ENCODE peak calls at places on chromosomes 16 and 17, in five cellular contexts. G, I, O, Y and X are unnamed samples.

GRCh38 chr16:35134471-35134870 is 1675.1 kb downstream of the TP53TG3F start:
- DNase-seq in G (no peak), I (peak; percentile 32), O (no peak), Y (no peak), X (no peak)

GRCh38 chr17:21129023-21129681 is 2.4 kb downstream of the DHRS7B start:
- DNase-seq in G (peak; percentile 67), I (peak; percentile 34), O (peak; percentile 36), Y (peak; percentile 39), X (peak; percentile 52)

GRCh38 chr16:27700596-27700995 is 150.7 kb downstream of the KATNIP start:
- DNase-seq in G (no peak), I (no peak), O (no peak), Y (no peak), X (no peak)

GRCh38 chr16:1707193-1707790 is 1.3 kb downstream of the MAPK8IP3 start:
- DNase-seq in G (peak; percentile 40), I (peak; percentile 28), O (peak; percentile 52), Y (no peak), X (peak; percentile 34)

GRCh38 chr16:17287401-17287800 is 183.4 kb downstream of the XYLT1 start:
- DNase-seq in G (no peak), I (no peak), O (no peak), Y (no peak), X (no peak)

GRCh38 chr16:69396187-69397061 is 10.6 kb upstream of the TERF2 start:
- DNase-seq in G (peak; percentile 96), I (peak; percentile 83), O (peak; percentile 92), Y (peak; percentile 90), X (peak; percentile 92)

GRCh38 chr17:69335018-69335417 is 8.1 kb upstream of the ABCA5 start:
- DNase-seq in G (peak; percentile 60), I (peak; percentile 79), O (peak; percentile 42), Y (no peak), X (peak; percentile 8)

GRCh38 chr17:52982331-52982730 is 823.8 kb upstream of the CA10 start:
- DNase-seq in G (no peak), I (no peak), O (no peak), Y (no peak), X (no peak)

GRCh38 chr16:35730251-35730650 is 2270.8 kb downstream of the TP53TG3F start:
- DNase-seq in G (no peak), I (no peak), O (no peak), Y (no peak), X (no peak)

GRCh38 chr17:50561796-50562195 is 1.3 kb downstream of the CACNA1G start:
- DNase-seq in G (no peak), I (no peak), O (no peak), Y (no peak), X (no peak)

GRCh38 chr17:29148257-29148789 is 31.9 kb downstream of the MYO18A start:
- DNase-seq in G (no peak), I (no peak), O (no peak), Y (no peak), X (no peak)

GRCh38 chr17:42548070-42548837 is 4.5 kb upstream of the HSD17B1 start:
- DNase-seq in G (no peak), I (peak; percentile 81), O (peak; percentile 47), Y (no peak), X (no peak)

GRCh38 chr17:61235821-61236197 is 163.8 kb upstream of the TBX2 start:
- DNase-seq in G (peak; percentile 84), I (no peak), O (peak; percentile 46), Y (no peak), X (peak; percentile 87)

GRCh38 chr16:85170066-85171003 is 58.1 kb upstream of the CIBAR2 start:
- DNase-seq in G (no peak), I (no peak), O (no peak), Y (no peak), X (no peak)

GRCh38 chr17:75319818-75320691 is 30.8 kb upstream of the SLC25A19 start:
- DNase-seq in G (peak; percentile 76), I (no peak), O (peak; percentile 70), Y (peak; percentile 17), X (no peak)

GRCh38 chr17:77512062-77512946 is 371.5 kb downstream of the SEC14L1 start:
- DNase-seq in G (no peak), I (no peak), O (no peak), Y (no peak), X (no peak)

GRCh38 chr17:74259667-74260524 is 14.1 kb upstream of the DNAI2 start:
- DNase-seq in G (no peak), I (peak; percentile 76), O (no peak), Y (no peak), X (no peak)

GRCh38 chr17:81339180-81339501 is 44.0 kb upstream of the SLC38A10 start:
- DNase-seq in G (no peak), I (peak; percentile 37), O (no peak), Y (no peak), X (no peak)

GRCh38 chr16:71762186-71762585 is 37.7 kb upstream of the PHLPP2 start:
- DNase-seq in G (peak; percentile 57), I (no peak), O (no peak), Y (peak; percentile 9), X (peak; percentile 67)

GRCh38 chr16:71758293-71758760 is 33.8 kb upstream of the PHLPP2 start:
- DNase-seq in G (no peak), I (no peak), O (no peak), Y (no peak), X (no peak)

DNA sequence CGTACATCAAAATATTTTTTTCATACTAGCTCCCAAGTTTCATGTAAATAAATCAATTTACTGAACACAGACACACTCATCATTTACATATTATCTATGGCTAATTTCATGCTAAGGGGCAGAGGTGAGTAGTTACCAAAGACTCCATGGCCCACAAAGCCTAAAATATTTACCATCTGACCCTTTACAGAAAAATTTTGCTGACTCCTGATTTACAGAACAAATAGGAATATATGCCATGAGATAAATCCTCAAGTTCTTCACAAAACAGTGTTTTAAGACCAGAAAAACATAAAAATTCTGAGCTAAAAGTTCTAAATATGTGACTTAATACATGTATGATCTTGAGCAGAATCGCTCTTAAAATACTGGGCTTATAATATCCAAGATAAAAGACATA is 36.6 kb upstream of the PHLPP2 start:
- DNase-seq in G (no peak), I (no peak), O (no peak), Y (no peak), X (no peak)
- TF ChIP-seq CTCF in G (no peak), I (no peak), O (no peak), Y (no peak), X (no peak)

GRCh38 chr16:77220427-77220826 is 21.2 kb downstream of the SYCE1L start:
- DNase-seq in G (no peak), I (no peak), O (no peak), Y (no peak), X (no peak)

GRCh38 chr16:77225182-77225581 is 26.0 kb downstream of the SYCE1L start:
- DNase-seq in G (no peak), I (no peak), O (no peak), Y (no peak), X (no peak)

GRCh38 chr16:77219437-77219836 is 20.2 kb downstream of the SYCE1L start:
- DNase-seq in G (no peak), I (peak; percentile 72), O (no peak), Y (no peak), X (no peak)

GRCh38 chr16:77221482-77221881 is 22.3 kb downstream of the SYCE1L start:
- DNase-seq in G (peak; percentile 13), I (no peak), O (no peak), Y (no peak), X (no peak)

DNA sequence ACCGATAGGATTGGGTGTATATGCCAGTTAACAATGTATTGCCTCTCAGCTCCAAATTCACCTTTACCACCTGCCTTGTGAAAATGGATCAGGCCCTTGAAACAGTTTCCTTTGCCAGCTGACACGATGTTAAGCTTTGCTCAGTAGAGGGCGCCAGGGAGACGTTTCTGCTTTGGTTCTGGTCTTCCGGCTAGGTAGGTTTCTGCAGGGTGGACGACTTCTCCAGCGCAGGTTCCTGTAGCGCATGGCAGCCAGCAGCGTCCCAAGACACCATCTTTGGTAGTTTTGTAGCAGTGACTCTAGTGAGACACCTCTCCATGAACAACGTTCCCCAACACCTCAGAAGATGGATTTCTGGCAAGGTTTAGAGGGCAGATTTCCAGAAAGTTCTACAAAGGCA is 24.0 kb downstream of the SYCE1L start:
- DNase-seq in G (no peak), I (peak; percentile 8), O (no peak), Y (no peak), X (no peak)
- TF ChIP-seq CTCF in G (peak; percentile 8), I (peak; percentile 48), O (peak; percentile 24), Y (peak; percentile 46), X (peak; percentile 51)

GRCh38 chr17:67474081-67474661 is 97.1 kb downstream of the PITPNC1 start:
- DNase-seq in G (peak; percentile 39), I (no peak), O (peak; percentile 82), Y (no peak), X (peak; percentile 45)
- TF ChIP-seq CTCF in G (no peak), I (no peak), O (no peak), Y (no peak), X (peak; percentile 28)

GRCh38 chr17:44360144-44360533 is 3.5 kb downstream of the FAM171A2 start:
- DNase-seq in G (no peak), I (no peak), O (no peak), Y (no peak), X (no peak)
- TF ChIP-seq CTCF in G (no peak), I (no peak), O (no peak), Y (no peak), X (no peak)

DNA sequence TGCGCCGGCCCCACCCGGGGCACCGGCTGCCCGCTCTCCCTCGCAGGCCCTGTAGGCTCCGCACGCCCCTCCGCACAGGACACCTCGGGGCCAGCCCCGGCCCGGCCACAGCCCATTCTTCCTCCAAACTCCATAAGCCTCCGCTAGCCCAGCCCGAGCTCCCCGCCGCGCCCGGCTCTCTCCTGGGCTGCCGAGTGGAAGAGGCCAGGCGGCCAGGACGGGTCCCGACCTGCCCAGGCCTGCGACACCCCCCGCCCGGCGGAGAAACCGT is 397 bp downstream of the NCOR1 start:
- DNase-seq in G (no peak), I (no peak), O (peak; percentile 37), Y (no peak), X (peak; percentile 5)
- TF ChIP-seq CTCF in G (no peak), I (no peak), O (no peak), Y (no peak), X (no peak)

DNA sequence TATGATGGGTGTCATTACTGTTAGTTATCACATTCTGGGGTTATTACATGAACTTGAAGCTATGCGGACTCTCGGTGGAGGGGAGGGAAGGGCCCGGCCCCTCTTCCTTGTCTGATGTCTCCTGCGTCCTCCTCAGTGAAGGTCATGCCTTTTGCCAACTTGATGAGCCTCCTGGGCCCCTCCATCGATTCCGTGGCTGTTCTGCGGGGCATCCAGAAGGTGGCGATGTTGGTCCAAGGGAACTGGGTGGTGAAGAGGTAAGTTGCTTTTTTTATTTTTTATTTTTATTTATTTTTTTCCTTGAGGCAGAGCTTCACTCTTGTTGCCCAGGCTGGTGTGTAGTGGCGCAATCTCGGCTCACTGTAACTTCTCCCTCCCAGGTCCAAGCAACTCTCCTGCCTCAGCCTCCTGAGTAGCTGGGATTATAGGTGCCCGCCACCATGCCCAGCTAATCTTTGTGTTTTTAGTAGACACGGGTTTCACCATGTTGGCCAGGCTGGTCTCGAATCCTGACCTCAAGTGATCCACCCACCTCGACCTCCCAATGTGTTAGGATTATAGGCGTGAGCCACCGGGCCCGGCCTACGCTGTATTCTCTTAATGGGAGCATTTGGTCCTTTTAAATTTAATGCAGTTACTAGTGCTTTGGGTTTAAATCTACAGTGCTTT is 21.6 kb downstream of the POLR3E start:
- DNase-seq in G (peak; percentile 22), I (peak; percentile 52), O (no peak), Y (no peak), X (peak; percentile 36)
- TF ChIP-seq CTCF in G (peak; percentile 57), I (peak; percentile 52), O (peak; percentile 57), Y (peak; percentile 65), X (peak; percentile 83)